ENCODE peak calls at places on chromosomes 7 and 10, in four cellular contexts. One of them, this sample, is unnamed.

GRCh38 chr7:113790025-113790424 is 128.8 kb downstream of the PPP1R3A start:
- DNase-seq in spleen: no peak
- DNase-seq in Panc1: no peak
- DNase-seq in SK-N-SH: no peak
- DNase-seq in this sample: no peak

GRCh38 chr7:151795168-151795754 is 81.7 kb downstream of the PRKAG2 start:
- DNase-seq in spleen: peak
- DNase-seq in Panc1: no peak
- DNase-seq in SK-N-SH: no peak
- DNase-seq in this sample: no peak

GRCh38 chr10:13971586-13972475 is 358.9 kb downstream of the FRMD4A start:
- DNase-seq in spleen: no peak
- DNase-seq in Panc1: no peak
- DNase-seq in SK-N-SH: no peak
- DNase-seq in this sample: no peak

GRCh38 chr7:156237614-156238013 is 403.0 kb upstream of the RNF32 start:
- DNase-seq in spleen: no peak
- DNase-seq in Panc1: no peak
- DNase-seq in SK-N-SH: no peak
- DNase-seq in this sample: no peak

GRCh38 chr7:19920200-19920599 is 146.8 kb upstream of the TMEM196 start:
- DNase-seq in spleen: no peak
- DNase-seq in Panc1: no peak
- DNase-seq in SK-N-SH: no peak
- DNase-seq in this sample: no peak

GRCh38 chr10:103276251-103276936 is 544 bp upstream of the INA start:
- DNase-seq in spleen: no peak
- DNase-seq in Panc1: no peak
- DNase-seq in SK-N-SH: peak
- DNase-seq in this sample: no peak

GRCh38 chr7:137096607-137097006 is 228.2 kb downstream of the CHRM2 start:
- DNase-seq in spleen: no peak
- DNase-seq in Panc1: no peak
- DNase-seq in SK-N-SH: no peak
- DNase-seq in this sample: no peak

GRCh38 chr7:2409745-2410414 is 6.5 kb downstream of the CHST12 start:
- DNase-seq in spleen: no peak
- DNase-seq in Panc1: no peak
- DNase-seq in SK-N-SH: peak
- DNase-seq in this sample: no peak

GRCh38 chr10:71957546-71958275 is 6.5 kb upstream of the CHST3 start:
- DNase-seq in spleen: no peak
- DNase-seq in Panc1: no peak
- DNase-seq in SK-N-SH: no peak
- DNase-seq in this sample: no peak

GRCh38 chr10:71218833-71219120 is 6.4 kb downstream of the UNC5B start:
- DNase-seq in spleen: no peak
- DNase-seq in Panc1: no peak
- DNase-seq in SK-N-SH: no peak
- DNase-seq in this sample: peak

GRCh38 chr7:5492249-5493020 is 68.8 kb upstream of the TNRC18 start:
- DNase-seq in spleen: no peak
- DNase-seq in Panc1: no peak
- DNase-seq in SK-N-SH: peak
- DNase-seq in this sample: no peak

GRCh38 chr10:54063514-54063913 is 737.5 kb downstream of the PCDH15 start:
- DNase-seq in spleen: peak
- DNase-seq in Panc1: no peak
- DNase-seq in SK-N-SH: no peak
- DNase-seq in this sample: no peak

GRCh38 chr7:47392241-47392759 is 189.6 kb downstream of the TNS3 start:
- DNase-seq in spleen: no peak
- DNase-seq in Panc1: no peak
- DNase-seq in SK-N-SH: no peak
- DNase-seq in this sample: no peak

GRCh38 chr10:79202188-79203013 is 133.6 kb downstream of the ZMIZ1 start:
- DNase-seq in spleen: peak
- DNase-seq in Panc1: no peak
- DNase-seq in SK-N-SH: peak
- DNase-seq in this sample: no peak

GRCh38 chr10:71854031-71854430 is 3.0 kb upstream of the PSAP start:
- DNase-seq in spleen: peak
- DNase-seq in Panc1: no peak
- DNase-seq in SK-N-SH: no peak
- DNase-seq in this sample: no peak

GRCh38 chr10:77864151-77864851 is 62.3 kb downstream of the DLG5 start:
- DNase-seq in spleen: peak
- DNase-seq in Panc1: no peak
- DNase-seq in SK-N-SH: no peak
- DNase-seq in this sample: no peak

GRCh38 chr10:128530301-128530700 is 404.1 kb upstream of the MKI67 start:
- DNase-seq in spleen: no peak
- DNase-seq in Panc1: peak
- DNase-seq in SK-N-SH: peak
- DNase-seq in this sample: no peak

GRCh38 chr7:5491251-5492044 is 67.8 kb upstream of the TNRC18 start:
- DNase-seq in spleen: no peak
- DNase-seq in Panc1: no peak
- DNase-seq in SK-N-SH: peak
- DNase-seq in this sample: no peak

GRCh38 chr10:131708225-131708624 is 192.6 kb upstream of the PPP2R2D start:
- DNase-seq in spleen: peak
- DNase-seq in Panc1: no peak
- DNase-seq in SK-N-SH: no peak
- DNase-seq in this sample: peak

GRCh38 chr7:90580051-90580450 is 16.1 kb upstream of the CDK14 start:
- DNase-seq in spleen: no peak
- DNase-seq in Panc1: no peak
- DNase-seq in SK-N-SH: no peak
- DNase-seq in this sample: no peak

GRCh38 chr7:101681170-101682007 is 52.3 kb upstream of the MYL10 start:
- DNase-seq in spleen: no peak
- DNase-seq in Panc1: no peak
- DNase-seq in SK-N-SH: peak
- DNase-seq in this sample: no peak

GRCh38 chr10:79384773-79385391 is 37.6 kb downstream of the PPIF start:
- DNase-seq in spleen: peak
- DNase-seq in Panc1: no peak
- DNase-seq in SK-N-SH: peak
- DNase-seq in this sample: peak

GRCh38 chr7:87148332-87148955 is 3.8 kb upstream of the DMTF1 start:
- DNase-seq in spleen: no peak
- DNase-seq in Panc1: peak
- DNase-seq in SK-N-SH: peak
- DNase-seq in this sample: no peak

GRCh38 chr10:86110156-86110786 is 256.3 kb downstream of the GRID1 start:
- DNase-seq in spleen: peak
- DNase-seq in Panc1: no peak
- DNase-seq in SK-N-SH: no peak
- DNase-seq in this sample: no peak

GRCh38 chr10:28984431-28984830 is 304.4 kb upstream of the LYZL1 start:
- DNase-seq in spleen: peak
- DNase-seq in Panc1: no peak
- DNase-seq in SK-N-SH: no peak
- DNase-seq in this sample: peak

GRCh38 chr10:124997791-124998623 is 56.1 kb downstream of the ZRANB1 start:
- DNase-seq in spleen: peak
- DNase-seq in Panc1: no peak
- DNase-seq in SK-N-SH: no peak
- DNase-seq in this sample: peak

GRCh38 chr7:66452165-66452564 is 176.5 kb upstream of the KCTD7 start:
- DNase-seq in spleen: no peak
- DNase-seq in Panc1: no peak
- DNase-seq in SK-N-SH: no peak
- DNase-seq in this sample: no peak

GRCh38 chr10:44385726-44386438 is 985 bp upstream of the CXCL12 start:
- DNase-seq in spleen: peak
- DNase-seq in Panc1: no peak
- DNase-seq in SK-N-SH: peak
- DNase-seq in this sample: peak

GRCh38 chr7:157090485-157091165 is 48.1 kb upstream of the UBE3C start:
- DNase-seq in spleen: peak
- DNase-seq in Panc1: no peak
- DNase-seq in SK-N-SH: no peak
- DNase-seq in this sample: no peak

GRCh38 chr10:80541144-80541750 is 3.5 kb downstream of the SH2D4B start:
- DNase-seq in spleen: no peak
- DNase-seq in Panc1: no peak
- DNase-seq in SK-N-SH: no peak
- DNase-seq in this sample: peak

GRCh38 chr10:91690412-91690811 is 57.5 kb upstream of the PPP1R3C start:
- DNase-seq in spleen: no peak
- DNase-seq in Panc1: no peak
- DNase-seq in SK-N-SH: no peak
- DNase-seq in this sample: no peak

GRCh38 chr7:39686261-39686924 is 63.0 kb downstream of the RALA start:
- DNase-seq in spleen: no peak
- DNase-seq in Panc1: no peak
- DNase-seq in SK-N-SH: no peak
- DNase-seq in this sample: no peak

GRCh38 chr7:151505836-151506468 is 13.7 kb downstream of the RHEB start:
- DNase-seq in spleen: no peak
- DNase-seq in Panc1: no peak
- DNase-seq in SK-N-SH: no peak
- DNase-seq in this sample: no peak

GRCh38 chr10:92847185-92847864 is 995 bp upstream of the EXOC6 start:
- DNase-seq in spleen: no peak
- DNase-seq in Panc1: no peak
- DNase-seq in SK-N-SH: no peak
- DNase-seq in this sample: no peak

GRCh38 chr10:110020265-110020664 is 12.5 kb downstream of the ADD3 start:
- DNase-seq in spleen: no peak
- DNase-seq in Panc1: no peak
- DNase-seq in SK-N-SH: no peak
- DNase-seq in this sample: no peak

GRCh38 chr10:79449181-79450146 is 4.0 kb upstream of the ZCCHC24 start:
- DNase-seq in spleen: peak
- DNase-seq in Panc1: no peak
- DNase-seq in SK-N-SH: no peak
- DNase-seq in this sample: no peak

GRCh38 chr10:69201045-69201444 is 19.1 kb upstream of the HKDC1 start:
- DNase-seq in spleen: no peak
- DNase-seq in Panc1: no peak
- DNase-seq in SK-N-SH: no peak
- DNase-seq in this sample: no peak

DNA sequence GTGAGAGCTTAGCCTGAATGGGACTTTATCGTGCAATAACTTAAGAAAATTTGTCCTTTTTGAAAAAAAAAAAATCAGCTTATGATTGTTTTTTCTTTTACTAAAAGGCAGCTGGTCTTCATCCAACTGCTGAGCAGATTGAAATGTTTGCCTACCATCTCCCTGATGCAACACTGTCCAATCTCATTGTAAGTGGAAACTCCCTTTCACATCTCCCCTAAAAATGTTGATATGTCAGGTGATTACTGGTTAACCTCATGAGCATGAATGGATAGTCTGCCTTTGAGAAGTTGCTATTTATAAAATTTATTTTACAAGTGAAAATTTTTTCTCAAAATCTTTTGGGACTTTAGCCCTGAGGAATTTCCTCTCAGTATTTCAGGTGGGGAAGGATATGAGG is 17.8 kb upstream of the HKDC1 start:
- DNase-seq in spleen: no peak
- DNase-seq in Panc1: no peak
- DNase-seq in SK-N-SH: no peak
- DNase-seq in this sample: no peak
- H3K27ac ChIP-seq in spleen: peak
- H3K27ac ChIP-seq in Panc1: no peak
- H3K27ac ChIP-seq in SK-N-SH: no peak
- H3K27ac ChIP-seq in this sample: no peak

GRCh38 chr7:27117687-27118491 is 12.7 kb downstream of the HOXA4 start:
- DNase-seq in spleen: no peak
- DNase-seq in Panc1: no peak
- DNase-seq in SK-N-SH: no peak
- DNase-seq in this sample: no peak
- H3K4me3 ChIP-seq in spleen: peak
- H3K4me3 ChIP-seq in Panc1: peak
- H3K4me3 ChIP-seq in SK-N-SH: peak
- H3K4me3 ChIP-seq in this sample: peak

DNA sequence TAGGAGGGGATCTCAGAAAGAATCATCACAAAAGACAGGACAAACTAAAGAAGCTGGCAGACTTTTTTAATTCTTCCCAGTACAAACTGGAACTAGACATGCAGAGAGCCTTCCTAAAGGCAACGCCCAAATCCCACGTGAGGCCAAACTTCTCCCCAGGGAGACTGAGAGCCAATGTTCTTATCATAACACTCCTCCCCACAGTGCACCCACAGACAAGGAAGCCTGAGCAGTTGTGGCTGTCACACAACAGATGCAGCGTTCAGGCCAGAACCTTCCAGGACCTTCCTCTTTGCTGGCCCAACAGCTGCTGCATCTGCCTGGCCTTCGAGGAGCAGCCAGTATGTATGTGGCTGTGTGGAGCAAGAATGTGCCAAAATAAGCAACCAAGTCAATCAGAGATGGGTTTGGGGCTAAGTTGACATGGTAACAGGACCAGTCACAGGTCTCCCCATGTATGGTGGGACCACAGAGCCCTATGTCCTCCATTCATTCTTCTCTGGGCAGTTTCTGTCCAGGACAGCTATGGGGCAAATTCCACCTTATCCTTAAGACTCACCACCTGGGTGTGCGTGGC is 34.9 kb downstream of the SRPK2 start:
- DNase-seq in spleen: peak
- DNase-seq in Panc1: no peak
- DNase-seq in SK-N-SH: no peak
- DNase-seq in this sample: no peak
- TF ChIP-seq POLR2AphosphoS5 in spleen: no peak
- TF ChIP-seq POLR2AphosphoS5 in Panc1: no peak
- TF ChIP-seq POLR2AphosphoS5 in SK-N-SH: no peak
- TF ChIP-seq POLR2AphosphoS5 in this sample: no peak

GRCh38 chr7:590731-591551 is 71.3 kb upstream of the PDGFA start:
- DNase-seq in spleen: no peak
- DNase-seq in Panc1: no peak
- DNase-seq in SK-N-SH: no peak
- DNase-seq in this sample: no peak
- H3K27ac ChIP-seq in spleen: peak
- H3K27ac ChIP-seq in Panc1: no peak
- H3K27ac ChIP-seq in SK-N-SH: no peak
- H3K27ac ChIP-seq in this sample: no peak